ENCODE peak calls at places on chromosome 4, in six cellular contexts. L, H, P, T, S and V are unnamed samples. For H3K4me1, the result is how much of the 10 kb centered on the place peaks cover.

GRCh38 chr4:1231637-1232360 is 17.1 kb downstream of the CTBP1 start:
- DNase-seq in L (no peak), H (no peak), P (no peak), T (peak), S (no peak), V (no peak)

GRCh38 chr4:4673070-4673469 is 131.2 kb upstream of the STX18 start:
- DNase-seq in L (no peak), H (no peak), P (no peak), T (no peak), S (no peak), V (no peak)

GRCh38 chr4:185589067-185589844 is 53.9 kb upstream of the PDLIM3 start:
- DNase-seq in L (no peak), H (no peak), P (no peak), T (no peak), S (no peak), V (no peak)

GRCh38 chr4:11009281-11009680 is 324.7 kb upstream of the CLNK start:
- DNase-seq in L (no peak), H (no peak), P (no peak), T (no peak), S (no peak), V (no peak)

GRCh38 chr4:13642163-13642562 is 14.6 kb upstream of the BOD1L1 start:
- DNase-seq in L (no peak), H (no peak), P (no peak), T (no peak), S (no peak), V (no peak)

GRCh38 chr4:173413043-173413442 is 14.1 kb upstream of the SCRG1 start:
- DNase-seq in L (no peak), H (no peak), P (no peak), T (no peak), S (no peak), V (no peak)

GRCh38 chr4:80294206-80294605 is 27.7 kb downstream of the FGF5 start:
- DNase-seq in L (no peak), H (no peak), P (no peak), T (no peak), S (no peak), V (no peak)

GRCh38 chr4:159685406-159686092 is 582.7 kb downstream of the RAPGEF2 start:
- DNase-seq in L (no peak), H (no peak), P (no peak), T (no peak), S (no peak), V (no peak)

GRCh38 chr4:163233321-163233720 is 66.6 kb upstream of the NAF1 start:
- DNase-seq in L (no peak), H (no peak), P (no peak), T (no peak), S (no peak), V (no peak)

GRCh38 chr4:7531640-7531994 is 96.9 kb upstream of the PSAPL1 start:
- DNase-seq in L (no peak), H (no peak), P (no peak), T (no peak), S (no peak), V (no peak)

GRCh38 chr4:8297141-8297601 is 27.6 kb downstream of the HTRA3 start:
- DNase-seq in L (no peak), H (no peak), P (no peak), T (no peak), S (no peak), V (no peak)

GRCh38 chr4:110632506-110633357 is 9.9 kb upstream of the PITX2 start:
- DNase-seq in L (no peak), H (no peak), P (no peak), T (no peak), S (no peak), V (no peak)

GRCh38 chr4:110631582-110632505 is 9.0 kb upstream of the PITX2 start:
- DNase-seq in L (peak), H (no peak), P (peak), T (peak), S (peak), V (no peak)

GRCh38 chr4:110634320-110635154 is 11.7 kb upstream of the PITX2 start:
- DNase-seq in L (no peak), H (no peak), P (no peak), T (no peak), S (no peak), V (no peak)

GRCh38 chr4:110635155-110635479 is 12.2 kb upstream of the PITX2 start:
- DNase-seq in L (no peak), H (no peak), P (no peak), T (no peak), S (no peak), V (no peak)

DNA sequence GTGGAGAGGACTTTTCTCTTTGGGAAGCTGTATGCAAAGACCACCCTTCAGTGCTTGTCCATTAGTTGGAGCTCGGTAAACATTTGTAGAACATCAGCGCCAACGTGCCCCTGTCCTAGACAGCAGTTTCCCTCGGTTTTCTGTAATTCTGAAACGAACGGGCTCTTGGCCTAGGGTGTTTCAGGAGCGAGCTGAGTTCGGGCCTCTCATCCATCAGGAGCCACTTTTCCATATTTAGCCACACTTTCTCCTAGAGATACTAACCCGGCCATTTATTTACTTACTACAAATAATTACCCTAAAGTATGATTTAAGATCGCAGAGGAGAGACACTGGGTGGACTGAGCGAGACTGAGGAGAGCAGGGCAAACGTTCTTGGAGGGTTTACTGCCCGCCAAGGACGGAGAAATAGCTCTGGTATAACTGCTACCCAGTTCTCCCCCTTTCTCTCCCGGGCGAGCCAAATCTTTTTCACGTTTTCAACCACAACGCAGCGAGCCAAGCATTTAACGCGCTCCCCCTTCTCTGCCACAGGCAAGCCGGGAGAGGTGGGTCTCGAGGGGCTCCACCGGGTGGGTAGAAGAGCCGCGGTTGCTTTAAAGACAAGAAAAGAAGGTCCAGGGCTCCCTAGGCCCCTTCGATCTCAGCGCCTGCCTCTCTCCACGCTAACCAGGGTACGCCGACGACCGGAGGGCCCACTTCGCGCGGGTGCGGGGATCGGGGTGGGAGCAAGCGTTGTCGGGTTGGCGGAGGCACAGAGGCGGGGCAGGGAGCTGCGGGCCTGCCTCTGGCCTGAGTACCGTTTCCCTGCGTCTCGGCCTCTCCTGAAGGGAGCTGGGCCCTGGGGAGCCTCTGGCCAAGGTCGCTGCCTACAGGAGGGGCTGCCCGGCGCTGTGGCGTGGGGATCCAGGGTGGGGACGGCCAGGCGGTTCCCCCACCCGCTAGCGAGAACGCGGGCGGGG is 10.8 kb upstream of the PITX2 start:
- DNase-seq in L (no peak), H (no peak), P (no peak), T (no peak), S (no peak), V (no peak)
- H3K4me3 ChIP-seq in L (peak), H (no peak), P (no peak), T (no peak), S (no peak), V (no peak)

GRCh38 chr4:111871802-111872201 is 273.5 kb upstream of the FAM241A start:
- DNase-seq in L (no peak), H (no peak), P (no peak), T (no peak), S (no peak), V (no peak)
- H3K4me1 ChIP-seq in L (under half), H (under half), P (under half), T (under half), S (under half), V (under half)

DNA sequence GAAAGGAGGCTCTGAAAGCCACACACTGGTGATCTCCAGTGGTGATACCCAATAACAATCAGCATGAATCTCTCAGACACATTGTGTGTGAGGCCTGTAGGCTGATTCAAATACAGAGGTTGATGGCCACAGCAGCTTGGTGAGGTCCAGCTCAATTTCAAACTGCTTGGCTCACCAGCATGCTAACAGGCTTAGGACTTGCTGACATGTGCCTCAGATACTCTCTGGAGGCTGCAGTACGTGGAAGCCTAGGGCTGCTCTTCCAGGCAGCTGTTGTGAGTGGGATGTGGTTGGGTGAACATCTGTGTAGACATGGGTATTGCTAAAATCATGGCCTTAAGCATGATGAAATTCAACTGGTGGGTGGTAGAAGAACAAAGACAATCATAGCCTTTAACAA is 4.3 kb downstream of the CXCL9 start:
- DNase-seq in L (no peak), H (no peak), P (no peak), T (no peak), S (no peak), V (no peak)
- H3K4me3 ChIP-seq in L (no peak), H (no peak), P (no peak), T (no peak), S (no peak), V (no peak)

GRCh38 chr4:92359481-92359880 is 55.7 kb downstream of the GRID2 start:
- DNase-seq in L (peak), H (no peak), P (no peak), T (no peak), S (no peak), V (no peak)

DNA sequence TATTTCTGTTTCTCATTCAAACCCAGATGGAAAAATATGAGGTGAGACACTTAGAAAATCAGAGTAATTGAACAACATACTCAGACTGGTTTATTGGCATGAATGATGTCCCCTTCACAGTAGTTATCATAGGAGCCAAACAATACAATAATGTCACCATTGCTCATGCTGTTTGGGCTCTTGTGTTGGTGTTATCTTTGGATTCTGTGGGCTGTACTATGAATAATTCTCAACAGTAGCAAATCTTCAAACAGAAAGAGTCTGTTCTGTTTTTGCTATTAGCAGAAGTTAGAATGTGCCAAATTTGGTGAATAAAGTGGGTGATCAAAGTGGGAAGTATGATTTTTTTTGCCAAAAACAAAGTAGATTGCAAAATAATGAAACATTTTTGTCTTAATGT is 58.2 kb downstream of the GRID2 start:
- DNase-seq in L (no peak), H (no peak), P (no peak), T (no peak), S (no peak), V (no peak)
- H3K4me1 ChIP-seq in L (under half), H (under half), P (under half), T (under half), S (under half), V (under half)

GRCh38 chr4:37542749-37543148 is 143.4 kb downstream of the RELL1 start:
- DNase-seq in L (no peak), H (no peak), P (no peak), T (no peak), S (no peak), V (no peak)
- H3K4me3 ChIP-seq in L (no peak), H (no peak), P (no peak), T (no peak), S (no peak), V (no peak)

GRCh38 chr4:117467404-117467803 is 382.0 kb upstream of the TRAM1L1 start:
- DNase-seq in L (no peak), H (no peak), P (no peak), T (no peak), S (no peak), V (no peak)
- H3K4me1 ChIP-seq in L (under half), H (under half), P (under half), T (under half), S (under half), V (under half)

GRCh38 chr4:114600066-114600552 is 1.5 kb downstream of the UGT8 start:
- DNase-seq in L (no peak), H (no peak), P (no peak), T (no peak), S (no peak), V (no peak)
- H3K4me3 ChIP-seq in L (peak), H (peak), P (peak), T (peak), S (peak), V (peak)

GRCh38 chr4:84952776-84953175 is 13.7 kb downstream of the WDFY3 start:
- DNase-seq in L (no peak), H (no peak), P (no peak), T (no peak), S (peak), V (no peak)
- H3K4me1 ChIP-seq in L (under half), H (under half), P (under half), T (under half), S (under half), V (half or more)

GRCh38 chr4:87073570-87074470 is 139.0 kb downstream of the AFF1 start:
- DNase-seq in L (no peak), H (no peak), P (peak), T (peak), S (peak), V (no peak)
- H3K4me3 ChIP-seq in L (no peak), H (no peak), P (peak), T (peak), S (no peak), V (peak)